ENCODE peak calls at places on chromosomes 16 and 17, in eight cellular contexts. V is HT1080; Y is GM23248; L is activated CD8-positive, alpha-beta memory T cell treated with anti-CD3 and anti-CD28 coated beads for 24 hours; N is posterior cingulate gyrus; Q is NB4; A is stimulated activated CD4-positive, alpha-beta T cell treated with anti-CD3 and anti-CD28 coated beads, Interleukin-1b, Interleukin-23, amount 100 ng/mL, for 1 hour; U is NCI-H1092 treated with DMSO at 0.1 percent for 48 hours. G is an unnamed sample.

GRCh38 chr17:35089846-35090193 is 26.3 kb upstream of the RFFL start:
- DNase-seq in V (peak; percentile 76), Y (peak; percentile 62), L (no peak), N (no peak), Q (peak; percentile 71), A (peak; percentile 23), U (no peak), G (no peak)

GRCh38 chr16:19595043-19595767 is 39.7 kb downstream of the VPS35L start:
- DNase-seq in V (peak; percentile 89), Y (peak; percentile 91), L (no peak), N (peak; percentile 69), Q (no peak), A (no peak), U (no peak), G (no peak)

GRCh38 chr16:15701975-15702970 is 52.2 kb downstream of the NDE1 start:
- DNase-seq in V (peak; percentile 44), Y (peak; percentile 41), L (no peak), N (no peak), Q (no peak), A (no peak), U (no peak), G (no peak)

GRCh38 chr16:87062569-87063442 is 254.4 kb downstream of the C16orf95 start:
- DNase-seq in V (peak; percentile 50), Y (peak; percentile 82), L (peak; percentile 73), N (peak; percentile 83), Q (peak; percentile 90), A (peak; percentile 34), U (peak; percentile 51), G (peak; percentile 63)

GRCh38 chr17:79420318-79421243 is 190.3 kb downstream of the RBFOX3 start:
- DNase-seq in V (no peak), Y (peak; percentile 79), L (peak; percentile 58), N (peak; percentile 94), Q (peak; percentile 47), A (no peak), U (no peak), G (no peak)

GRCh38 chr16:17002557-17002956 is 468.2 kb downstream of the XYLT1 start:
- DNase-seq in V (no peak), Y (no peak), L (no peak), N (no peak), Q (no peak), A (no peak), U (no peak), G (no peak)

GRCh38 chr17:54972406-54973138 is 4.0 kb downstream of the STXBP4 start:
- DNase-seq in V (no peak), Y (no peak), L (no peak), N (no peak), Q (no peak), A (no peak), U (no peak), G (no peak)

GRCh38 chr16:66120656-66121055 is 245.8 kb upstream of the CDH5 start:
- DNase-seq in V (no peak), Y (no peak), L (no peak), N (no peak), Q (no peak), A (no peak), U (no peak), G (no peak)

GRCh38 chr16:66898207-66898606 is 17.9 kb downstream of the PDP2 start:
- DNase-seq in V (no peak), Y (peak; percentile 73), L (no peak), N (no peak), Q (no peak), A (no peak), U (no peak), G (no peak)

GRCh38 chr17:80248894-80249710 is 11.6 kb upstream of the RNF213 start:
- DNase-seq in V (no peak), Y (no peak), L (no peak), N (peak; percentile 61), Q (no peak), A (no peak), U (no peak), G (no peak)

GRCh38 chr17:47239663-47240374 is 13.8 kb upstream of the ITGB3 start:
- DNase-seq in V (peak; percentile 100), Y (peak; percentile 99), L (no peak), N (peak; percentile 59), Q (peak; percentile 80), A (no peak), U (peak; percentile 23), G (no peak)

GRCh38 chr16:27253526-27253930 is 15.0 kb downstream of the NSMCE1 start:
- DNase-seq in V (peak; percentile 93), Y (peak; percentile 93), L (peak; percentile 65), N (no peak), Q (peak; percentile 22), A (no peak), U (no peak), G (no peak)

GRCh38 chr16:4233431-4233830 is 8.4 kb downstream of the SRL start:
- DNase-seq in V (no peak), Y (peak; percentile 47), L (no peak), N (no peak), Q (no peak), A (no peak), U (no peak), G (no peak)

GRCh38 chr16:88941051-88941932 is 35.7 kb downstream of the CBFA2T3 start:
- DNase-seq in V (no peak), Y (peak; percentile 11), L (no peak), N (no peak), Q (peak; percentile 81), A (no peak), U (peak; percentile 40), G (peak; percentile 32)

GRCh38 chr16:69132424-69133252 is at the start of the genes CHTF8 and UTP4:
- DNase-seq in V (peak; percentile 63), Y (peak; percentile 95), L (peak; percentile 93), N (peak; percentile 95), Q (peak; percentile 94), A (peak; percentile 76), U (peak; percentile 77), G (peak; percentile 77)

GRCh38 chr16:11354733-11355574 is 9.7 kb downstream of the RMI2 start:
- DNase-seq in V (no peak), Y (no peak), L (peak; percentile 85), N (no peak), Q (peak; percentile 88), A (peak; percentile 26), U (no peak), G (no peak)

GRCh38 chr16:58836427-58836826 is 102.3 kb upstream of the GOT2 start:
- DNase-seq in V (no peak), Y (no peak), L (no peak), N (no peak), Q (no peak), A (no peak), U (no peak), G (no peak)

GRCh38 chr17:50258647-50259483 is 15.4 kb upstream of the TMEM92 start:
- DNase-seq in V (no peak), Y (peak; percentile 92), L (no peak), N (no peak), Q (no peak), A (no peak), U (no peak), G (no peak)

GRCh38 chr17:45052052-45052772 is 780 bp upstream of the DCAKD start:
- DNase-seq in V (peak; percentile 43), Y (peak; percentile 53), L (peak; percentile 77), N (peak; percentile 82), Q (peak; percentile 80), A (no peak), U (peak; percentile 54), G (peak; percentile 33)

GRCh38 chr17:3955373-3955978 is 8.8 kb downstream of the ATP2A3 start:
- DNase-seq in V (no peak), Y (no peak), L (no peak), N (no peak), Q (no peak), A (no peak), U (no peak), G (no peak)

GRCh38 chr16:85117418-85117817 is 5.1 kb upstream of the CIBAR2 start:
- DNase-seq in V (no peak), Y (no peak), L (no peak), N (no peak), Q (no peak), A (no peak), U (no peak), G (no peak)

GRCh38 chr17:44118427-44119050 is 4.9 kb downstream of the HDAC5 start:
- DNase-seq in V (no peak), Y (no peak), L (no peak), N (no peak), Q (no peak), A (no peak), U (no peak), G (no peak)

G was measured in progenitor cell of endocrine pancreas.